ENCODE peak calls at places on chromosomes 1 and 21, in six cellular contexts. E is neural progenitor cell, R is bronchial epithelial cell, Y is esophagus muscularis mucosa, O is fibroblast of mammary gland, A is A549. X is an unnamed sample.

GRCh38 chr1:84402060-84402459 is 3.8 kb downstream of the DNASE2B start:
- DNase-seq in E (no peak), R (peak), Y (no peak), O (peak), A (no peak), X (no peak)

GRCh38 chr1:1440941-1441888 is 5.7 kb downstream of the VWA1 start:
- DNase-seq in E (peak), R (no peak), Y (no peak), O (peak), A (peak), X (no peak)

GRCh38 chr1:111754964-111755320 is 759 bp upstream of the DDX20 start:
- DNase-seq in E (peak), R (no peak), Y (no peak), O (peak), A (peak), X (peak)

GRCh38 chr1:30518696-30519095 is 204.7 kb downstream of the MATN1 start:
- DNase-seq in E (no peak), R (no peak), Y (no peak), O (no peak), A (no peak), X (peak)

GRCh38 chr1:27152829-27153548 is 1.9 kb downstream of the SLC9A1 start:
- DNase-seq in E (no peak), R (peak), Y (no peak), O (no peak), A (no peak), X (no peak)

GRCh38 chr21:45385549-45386050 is 19.4 kb upstream of the COL18A1 start:
- DNase-seq in E (no peak), R (no peak), Y (no peak), O (no peak), A (no peak), X (no peak)

GRCh38 chr1:209692745-209693504 is 11.7 kb upstream of the HSD11B1 start:
- DNase-seq in E (peak), R (peak), Y (no peak), O (peak), A (peak), X (peak)

GRCh38 chr1:107936498-107937481 is 28.2 kb downstream of the VAV3 start:
- DNase-seq in E (peak), R (peak), Y (no peak), O (peak), A (no peak), X (no peak)

GRCh38 chr1:53371851-53372250 is 44.0 kb upstream of the LRP8 start:
- DNase-seq in E (no peak), R (no peak), Y (peak), O (no peak), A (no peak), X (peak)

GRCh38 chr1:71014110-71014509 is 33.5 kb downstream of the PTGER3 start:
- DNase-seq in E (no peak), R (no peak), Y (no peak), O (no peak), A (no peak), X (no peak)

GRCh38 chr1:62676606-62677356 is 11.4 kb downstream of the DOCK7 start:
- DNase-seq in E (no peak), R (no peak), Y (no peak), O (peak), A (no peak), X (no peak)

GRCh38 chr1:107897428-107898339 is 67.3 kb downstream of the VAV3 start:
- DNase-seq in E (no peak), R (no peak), Y (no peak), O (no peak), A (no peak), X (no peak)

GRCh38 chr1:204695692-204696091 is 10.2 kb upstream of the LRRN2 start:
- DNase-seq in E (no peak), R (no peak), Y (no peak), O (no peak), A (no peak), X (no peak)

GRCh38 chr1:203084588-203085527 is 954 bp downstream of the MYOG start:
- DNase-seq in E (peak), R (no peak), Y (peak), O (no peak), A (no peak), X (peak)

GRCh38 chr1:236143104-236143948 is 987 bp downstream of the GPR137B start:
- DNase-seq in E (peak), R (peak), Y (no peak), O (peak), A (no peak), X (no peak)

GRCh38 chr1:27380223-27380622 is 2.9 kb downstream of the CD164L2 start:
- DNase-seq in E (no peak), R (no peak), Y (no peak), O (no peak), A (no peak), X (no peak)

GRCh38 chr1:208228550-208228949 is 15.6 kb downstream of the PLXNA2 start:
- DNase-seq in E (no peak), R (no peak), Y (no peak), O (no peak), A (no peak), X (no peak)

GRCh38 chr21:35529141-35529863 is 480.2 kb upstream of the RUNX1 start:
- DNase-seq in E (no peak), R (peak), Y (no peak), O (no peak), A (no peak), X (no peak)

GRCh38 chr1:6638226-6638625 is 13.6 kb downstream of the THAP3 start:
- DNase-seq in E (no peak), R (no peak), Y (no peak), O (peak), A (no peak), X (no peak)

GRCh38 chr21:34912022-34912933 is 136.8 kb downstream of the RUNX1 start:
- DNase-seq in E (no peak), R (no peak), Y (no peak), O (no peak), A (no peak), X (no peak)

GRCh38 chr1:38334930-38335592 is 288.5 kb upstream of the POU3F1 start:
- DNase-seq in E (no peak), R (no peak), Y (peak), O (no peak), A (no peak), X (peak)

GRCh38 chr1:201119826-201120225 is 7.2 kb downstream of the ASCL5 start:
- DNase-seq in E (no peak), R (no peak), Y (no peak), O (peak), A (no peak), X (no peak)

GRCh38 chr1:193558491-193559028 is 372.1 kb upstream of the B3GALT2 start:
- DNase-seq in E (no peak), R (peak), Y (no peak), O (peak), A (peak), X (no peak)

GRCh38 chr1:72282690-72283203 is 408 bp upstream of the NEGR1 start:
- DNase-seq in E (peak), R (peak), Y (peak), O (peak), A (no peak), X (peak)

GRCh38 chr1:207620573-207620893 is 24.4 kb upstream of the CR1L start:
- DNase-seq in E (no peak), R (no peak), Y (no peak), O (no peak), A (no peak), X (no peak)

GRCh38 chr1:40630488-40631223 is 34.8 kb downstream of the RIMS3 start:
- DNase-seq in E (peak), R (peak), Y (no peak), O (peak), A (peak), X (no peak)

GRCh38 chr1:10490271-10490970 is 15.7 kb downstream of the PEX14 start:
- DNase-seq in E (peak), R (no peak), Y (no peak), O (no peak), A (no peak), X (no peak)

GRCh38 chr1:116537439-116537838 is 33.4 kb downstream of the CD58 start:
- DNase-seq in E (no peak), R (peak), Y (no peak), O (peak), A (no peak), X (no peak)

GRCh38 chr21:41319273-41319672 is 2.7 kb downstream of the FAM3B start:
- DNase-seq in E (no peak), R (no peak), Y (no peak), O (no peak), A (no peak), X (no peak)

GRCh38 chr1:183953031-183953430 is 84.5 kb downstream of the COLGALT2 start:
- DNase-seq in E (no peak), R (no peak), Y (no peak), O (no peak), A (no peak), X (no peak)

GRCh38 chr1:116808476-116809180 is 54.4 kb downstream of the CD2 start:
- DNase-seq in E (no peak), R (peak), Y (peak), O (no peak), A (no peak), X (no peak)

GRCh38 chr1:181676269-181676668 is 193.0 kb downstream of the CACNA1E start:
- DNase-seq in E (peak), R (peak), Y (no peak), O (peak), A (peak), X (no peak)

GRCh38 chr1:164756741-164757140 is 197.8 kb downstream of the PBX1 start:
- DNase-seq in E (no peak), R (no peak), Y (no peak), O (no peak), A (no peak), X (no peak)

GRCh38 chr1:203126151-203126865 is 1.2 kb upstream of the ADORA1 start:
- DNase-seq in E (peak), R (peak), Y (no peak), O (peak), A (peak), X (peak)

GRCh38 chr1:101291562-101292035 is 54.8 kb downstream of the S1PR1 start:
- DNase-seq in E (no peak), R (peak), Y (no peak), O (peak), A (no peak), X (no peak)

GRCh38 chr1:3355089-3355488 is 99.4 kb upstream of the ARHGEF16 start:
- DNase-seq in E (no peak), R (no peak), Y (no peak), O (no peak), A (no peak), X (no peak)

GRCh38 chr1:18716785-18717678 is 86.4 kb downstream of the PAX7 start:
- DNase-seq in E (peak), R (no peak), Y (no peak), O (no peak), A (no peak), X (no peak)

GRCh38 chr1:177817969-177818872 is 151.6 kb downstream of the SEC16B start:
- DNase-seq in E (no peak), R (no peak), Y (no peak), O (no peak), A (no peak), X (no peak)

GRCh38 chr1:202171292-202172014 is 11.1 kb upstream of the PTPN7 start:
- DNase-seq in E (no peak), R (no peak), Y (no peak), O (no peak), A (no peak), X (no peak)

GRCh38 chr1:92748138-92748537 is 36.8 kb downstream of the EVI5 start:
- DNase-seq in E (no peak), R (no peak), Y (no peak), O (no peak), A (no peak), X (no peak)

GRCh38 chr1:214319930-214320329 is 39.0 kb downstream of the SMYD2 start:
- DNase-seq in E (no peak), R (no peak), Y (no peak), O (no peak), A (no peak), X (no peak)
- TF ChIP-seq CTCF in E (peak), R (no peak), Y (no peak), O (no peak), A (peak), X (peak)

GRCh38 chr1:64150729-64151128 is 52.7 kb upstream of the UBE2U start:
- DNase-seq in E (no peak), R (no peak), Y (no peak), O (no peak), A (no peak), X (no peak)

GRCh38 chr1:64150266-64150665 is 53.2 kb upstream of the UBE2U start:
- DNase-seq in E (no peak), R (no peak), Y (no peak), O (no peak), A (no peak), X (no peak)

GRCh38 chr1:64155285-64155684 is 48.1 kb upstream of the UBE2U start:
- DNase-seq in E (no peak), R (no peak), Y (no peak), O (no peak), A (no peak), X (no peak)
- TF ChIP-seq CTCF in E (peak), R (no peak), Y (no peak), O (no peak), A (no peak), X (no peak)

GRCh38 chr1:43366179-43366578 is 1.6 kb downstream of the ELOVL1 start:
- DNase-seq in E (peak), R (peak), Y (no peak), O (no peak), A (no peak), X (no peak)

GRCh38 chr1:43367026-43367903 is 546 bp downstream of the ELOVL1 start:
- DNase-seq in E (peak), R (peak), Y (no peak), O (no peak), A (peak), X (no peak)

GRCh38 chr1:43366601-43367025 is 1.2 kb downstream of the ELOVL1 start:
- DNase-seq in E (peak), R (no peak), Y (no peak), O (no peak), A (no peak), X (no peak)

GRCh38 chr1:43368646-43369020 is 822 bp upstream of the ELOVL1 start:
- DNase-seq in E (no peak), R (no peak), Y (no peak), O (no peak), A (no peak), X (no peak)

DNA sequence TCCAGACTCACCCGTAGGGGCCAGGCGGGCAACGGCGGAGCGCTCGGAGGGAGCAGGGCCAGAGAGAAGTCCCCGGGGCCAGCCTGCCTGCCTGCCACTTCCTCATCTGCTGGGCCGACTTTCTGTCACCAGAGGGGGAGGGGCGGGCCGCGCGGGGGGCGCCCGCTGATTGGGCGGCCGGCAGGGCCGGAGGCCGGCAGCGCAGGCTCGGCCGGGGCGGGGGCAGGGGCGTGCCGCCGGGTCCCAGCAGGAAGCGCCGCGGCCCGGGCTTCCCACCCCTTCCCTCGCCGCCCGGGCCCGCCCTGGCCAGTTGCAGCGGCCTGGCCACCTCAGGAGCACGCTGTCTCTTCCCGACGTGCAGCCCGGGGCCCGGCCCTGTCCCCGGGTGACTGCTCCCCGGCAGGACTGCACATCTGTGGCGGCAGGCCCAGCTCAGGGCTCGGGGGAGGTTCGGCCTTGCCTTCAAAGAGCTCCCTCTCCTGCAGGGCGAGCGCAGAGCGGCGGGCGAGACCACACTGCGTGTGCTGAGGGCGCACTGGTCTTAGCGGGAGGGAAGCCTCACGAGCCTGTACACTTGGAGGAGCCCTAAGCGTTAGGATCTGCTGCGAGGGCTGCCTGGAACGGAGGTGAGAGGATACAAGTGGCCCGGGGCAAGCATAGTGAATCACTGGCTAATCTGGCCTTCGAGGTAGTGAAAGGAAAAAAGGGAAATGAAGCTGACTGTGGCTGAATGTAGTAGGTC is at the start of gene ELOVL1:
- DNase-seq in E (peak), R (peak), Y (peak), O (peak), A (peak), X (peak)
- TF ChIP-seq CTCF in E (no peak), R (peak), Y (peak), O (peak), A (no peak), X (peak)

DNA sequence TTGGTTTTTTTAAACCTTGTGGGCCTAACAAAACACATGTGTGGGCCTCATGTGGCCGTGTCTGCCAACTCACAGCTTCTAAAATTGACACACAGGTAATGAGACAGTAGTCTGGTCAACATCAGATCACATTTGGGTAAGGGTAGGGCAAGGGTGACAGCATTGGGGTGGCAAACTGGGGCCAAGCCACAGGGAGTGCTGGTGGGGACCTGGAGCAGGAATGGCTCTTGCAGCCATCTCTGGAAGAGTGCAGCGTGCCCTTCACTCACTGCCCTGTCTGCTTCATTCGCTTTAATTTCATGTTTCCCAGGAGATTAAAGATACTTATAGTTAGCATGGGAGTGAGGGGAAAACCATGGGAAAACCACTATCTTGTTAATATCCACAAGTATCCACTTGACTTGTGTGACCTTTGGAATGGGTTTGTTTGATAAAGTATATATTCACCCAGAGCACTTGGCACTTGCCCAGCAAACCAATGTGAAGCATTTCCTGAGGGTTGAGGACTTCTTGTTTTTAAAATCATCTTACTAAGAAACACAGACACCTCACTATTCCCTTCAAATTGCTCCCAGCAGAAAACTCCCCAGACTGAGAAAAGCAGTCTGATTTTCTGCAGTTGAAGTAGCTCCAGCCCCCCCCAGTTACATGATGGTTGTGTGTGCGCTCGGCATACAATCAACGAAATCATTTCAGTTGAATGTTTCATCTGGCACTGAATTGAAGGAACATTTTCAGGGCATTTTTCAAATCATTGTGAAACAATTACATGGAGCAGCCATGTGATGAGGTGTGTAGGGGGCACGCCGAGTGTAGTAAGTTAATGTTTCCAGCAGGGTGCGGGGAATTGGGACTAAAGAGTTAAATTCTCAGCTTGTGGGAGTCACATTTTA is 175.7 kb downstream of the VPS13D start:
- DNase-seq in E (peak), R (no peak), Y (no peak), O (peak), A (no peak), X (no peak)
- TF ChIP-seq CTCF in E (peak), R (no peak), Y (no peak), O (peak), A (no peak), X (peak)

GRCh38 chr1:4428711-4429110 is 225.7 kb upstream of the AJAP1 start:
- DNase-seq in E (no peak), R (no peak), Y (no peak), O (no peak), A (no peak), X (no peak)

GRCh38 chr1:4430406-4431404 is 223.7 kb upstream of the AJAP1 start:
- DNase-seq in E (no peak), R (no peak), Y (no peak), O (no peak), A (no peak), X (no peak)

DNA sequence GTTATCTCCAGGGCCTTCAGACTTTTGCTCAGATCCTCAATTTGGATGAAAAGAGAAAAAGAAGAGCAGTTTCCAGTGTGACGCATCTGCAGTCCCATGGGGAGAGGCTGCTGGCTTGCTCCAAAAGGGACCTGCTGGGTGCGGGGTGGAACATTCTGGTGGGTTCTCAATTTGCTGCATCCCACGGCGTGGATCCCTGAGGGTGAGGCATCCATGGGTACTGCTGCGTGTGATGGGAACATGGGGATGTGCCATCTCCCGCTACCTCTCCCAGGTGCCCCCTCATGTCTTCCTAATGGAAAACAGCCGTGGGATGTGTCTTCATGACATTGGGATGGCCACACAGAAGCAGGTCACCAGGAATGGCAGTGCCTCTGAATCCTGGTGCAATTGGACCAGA is 221.3 kb upstream of the AJAP1 start:
- DNase-seq in E (no peak), R (no peak), Y (no peak), O (no peak), A (no peak), X (no peak)
- TF ChIP-seq CTCF in E (no peak), R (no peak), Y (no peak), O (no peak), A (no peak), X (no peak)

DNA sequence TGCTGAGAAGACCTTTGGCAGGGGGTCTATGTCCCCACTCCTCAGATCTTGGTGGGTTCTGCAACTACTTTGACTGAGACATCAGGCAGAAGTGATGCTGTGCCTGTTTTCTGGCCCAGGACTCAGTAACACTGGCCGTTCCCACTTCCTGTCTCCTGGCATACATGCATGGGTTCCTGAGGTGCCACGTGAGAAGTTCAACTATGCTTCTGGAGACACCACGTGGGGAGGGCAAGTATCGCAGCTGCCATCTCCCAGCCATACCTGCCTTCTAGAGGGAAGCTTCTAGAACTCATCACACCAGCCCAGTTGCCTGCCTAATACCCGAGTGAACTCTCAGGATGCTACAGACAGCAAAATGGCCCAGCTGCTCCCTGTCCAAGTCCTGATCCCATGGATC is 65.8 kb downstream of the TRABD2B start:
- DNase-seq in E (no peak), R (peak), Y (no peak), O (no peak), A (no peak), X (no peak)
- TF ChIP-seq CTCF in E (no peak), R (peak), Y (no peak), O (no peak), A (no peak), X (peak)

GRCh38 chr1:65812065-65812464 is 19.4 kb downstream of the PDE4B start:
- DNase-seq in E (no peak), R (peak), Y (no peak), O (peak), A (no peak), X (no peak)
- TF ChIP-seq CTCF in E (no peak), R (no peak), Y (no peak), O (peak), A (no peak), X (no peak)

X was measured in osteocyte.